ENCODE peak calls at places on chromosomes 13 and 19, in five cellular contexts. S, K, F, C and D are unnamed samples.

GRCh38 chr19:45327404-45328143 is 4.9 kb upstream of the CKM start:
- ATAC-seq in S (no peak), K (no peak), F (no peak), C (no peak), D (no peak)

GRCh38 chr13:23966691-23967615 is 69.7 kb upstream of the C1QTNF9B start:
- ATAC-seq in S (peak), K (no peak), F (no peak), C (peak), D (no peak)

GRCh38 chr13:69459346-69459745 is 648.3 kb upstream of the ATXN8OS start:
- ATAC-seq in S (no peak), K (no peak), F (no peak), C (no peak), D (no peak)

GRCh38 chr19:29364224-29364726 is 151.3 kb upstream of the UQCRFS1 start:
- ATAC-seq in S (no peak), K (no peak), F (no peak), C (no peak), D (no peak)

GRCh38 chr13:42216422-42216735 is 55.6 kb upstream of the AKAP11 start:
- ATAC-seq in S (no peak), K (no peak), F (no peak), C (no peak), D (peak)

GRCh38 chr19:20503536-20503935 is 62.0 kb downstream of the ZNF737 start:
- ATAC-seq in S (no peak), K (no peak), F (no peak), C (no peak), D (no peak)

GRCh38 chr13:92224052-92224821 is 825.8 kb downstream of the GPC5 start:
- ATAC-seq in S (no peak), K (no peak), F (peak), C (no peak), D (peak)

GRCh38 chr13:19794552-19795143 is 11.9 kb upstream of the PSPC1 start:
- ATAC-seq in S (no peak), K (peak), F (no peak), C (no peak), D (no peak)

GRCh38 chr13:98869408-98870090 is 108.3 kb downstream of the DOCK9 start:
- ATAC-seq in S (no peak), K (peak), F (peak), C (peak), D (no peak)

GRCh38 chr19:35090795-35091214 is 24.8 kb upstream of the FXYD3 start:
- ATAC-seq in S (peak), K (peak), F (no peak), C (no peak), D (no peak)

GRCh38 chr19:48664476-48664875 is 8.3 kb downstream of the NTN5 start:
- ATAC-seq in S (no peak), K (no peak), F (no peak), C (no peak), D (no peak)

GRCh38 chr13:74090397-74090796 is 43.8 kb downstream of the KLF12 start:
- ATAC-seq in S (peak), K (no peak), F (no peak), C (peak), D (no peak)

GRCh38 chr19:10812902-10813404 is 23.1 kb downstream of the TMED1 start:
- ATAC-seq in S (peak), K (peak), F (peak), C (peak), D (peak)

GRCh38 chr19:24054044-24054935 is 32.7 kb upstream of the ZNF254 start:
- ATAC-seq in S (peak), K (no peak), F (no peak), C (peak), D (peak)

GRCh38 chr19:10346509-10346908 is 7.1 kb upstream of the ICAM3 start:
- ATAC-seq in S (no peak), K (peak), F (peak), C (no peak), D (no peak)

GRCh38 chr19:55622242-55622969 is 2.0 kb downstream of the ZNF784 start:
- ATAC-seq in S (no peak), K (no peak), F (no peak), C (no peak), D (no peak)

GRCh38 chr13:24074687-24075086 is 85.8 kb upstream of the SPATA13 start:
- ATAC-seq in S (no peak), K (peak), F (no peak), C (no peak), D (no peak)

GRCh38 chr13:113319371-113319770 is 22.3 kb downstream of the LAMP1 start:
- ATAC-seq in S (no peak), K (no peak), F (no peak), C (no peak), D (no peak)

GRCh38 chr13:94228781-94229180 is 250.7 kb downstream of the DCT start:
- ATAC-seq in S (no peak), K (no peak), F (peak), C (no peak), D (peak)

GRCh38 chr13:92967923-92968322 is 258.7 kb upstream of the GPC6 start:
- ATAC-seq in S (no peak), K (no peak), F (no peak), C (no peak), D (peak)

GRCh38 chr13:101627556-101627943 is 175.1 kb downstream of the ITGBL1 start:
- ATAC-seq in S (peak), K (peak), F (no peak), C (peak), D (peak)

GRCh38 chr13:101520672-101521071 is 68.2 kb downstream of the ITGBL1 start:
- ATAC-seq in S (peak), K (peak), F (peak), C (peak), D (peak)

GRCh38 chr19:6126335-6126974 is 9.0 kb upstream of the ACSBG2 start:
- ATAC-seq in S (peak), K (peak), F (no peak), C (peak), D (peak)

GRCh38 chr13:21458457-21458815 is 667 bp downstream of the ZDHHC20 start:
- ATAC-seq in S (peak), K (peak), F (no peak), C (peak), D (peak)

GRCh38 chr13:98216135-98216565 is 39.1 kb upstream of the RNF113B start:
- ATAC-seq in S (no peak), K (peak), F (no peak), C (no peak), D (peak)

GRCh38 chr19:47176627-47177090 is 46.0 kb downstream of the SAE1 start:
- ATAC-seq in S (peak), K (peak), F (peak), C (peak), D (peak)

GRCh38 chr19:13056052-13056660 is 46.5 kb downstream of the LYL1 start:
- ATAC-seq in S (no peak), K (peak), F (no peak), C (no peak), D (peak)